ENCODE peak calls at places on chromosomes 12 and 14, in six cellular contexts. One of them, this sample, is unnamed. For H3K4me1, the result is how much of the 10 kb centered on the place peaks cover.

GRCh38 chr14:94966868-94967267 is 190.5 kb downstream of the DICER1 start:
- DNase-seq in colonic mucosa: no peak
- DNase-seq in A549: no peak
- DNase-seq in foreskin keratinocyte: no peak
- DNase-seq in transverse colon: no peak
- DNase-seq in CD4-positive, CD25-positive, alpha-beta regulatory T cell: no peak
- DNase-seq in this sample: no peak

GRCh38 chr12:106211973-106212372 is 35.8 kb downstream of the CKAP4 start:
- DNase-seq in colonic mucosa: no peak
- DNase-seq in A549: no peak
- DNase-seq in foreskin keratinocyte: no peak
- DNase-seq in transverse colon: no peak
- DNase-seq in CD4-positive, CD25-positive, alpha-beta regulatory T cell: no peak
- DNase-seq in this sample: no peak

GRCh38 chr14:56145965-56146364 is 27.8 kb downstream of the PELI2 start:
- DNase-seq in colonic mucosa: no peak
- DNase-seq in A549: peak
- DNase-seq in foreskin keratinocyte: no peak
- DNase-seq in transverse colon: no peak
- DNase-seq in CD4-positive, CD25-positive, alpha-beta regulatory T cell: no peak
- DNase-seq in this sample: no peak

GRCh38 chr14:88823968-88824313 is 510 bp upstream of the TTC8 start:
- DNase-seq in colonic mucosa: no peak
- DNase-seq in A549: no peak
- DNase-seq in foreskin keratinocyte: no peak
- DNase-seq in transverse colon: no peak
- DNase-seq in CD4-positive, CD25-positive, alpha-beta regulatory T cell: no peak
- DNase-seq in this sample: no peak

GRCh38 chr12:120720972-120721801 is 4.4 kb upstream of the ACADS start:
- DNase-seq in colonic mucosa: no peak
- DNase-seq in A549: no peak
- DNase-seq in foreskin keratinocyte: no peak
- DNase-seq in transverse colon: no peak
- DNase-seq in CD4-positive, CD25-positive, alpha-beta regulatory T cell: no peak
- DNase-seq in this sample: no peak

GRCh38 chr14:102421366-102422057 is 58.8 kb downstream of the TECPR2 start:
- DNase-seq in colonic mucosa: no peak
- DNase-seq in A549: no peak
- DNase-seq in foreskin keratinocyte: no peak
- DNase-seq in transverse colon: no peak
- DNase-seq in CD4-positive, CD25-positive, alpha-beta regulatory T cell: no peak
- DNase-seq in this sample: no peak

GRCh38 chr12:119486599-119487154 is 106.9 kb upstream of the TMEM233 start:
- DNase-seq in colonic mucosa: no peak
- DNase-seq in A549: no peak
- DNase-seq in foreskin keratinocyte: no peak
- DNase-seq in transverse colon: no peak
- DNase-seq in CD4-positive, CD25-positive, alpha-beta regulatory T cell: no peak
- DNase-seq in this sample: no peak

GRCh38 chr12:124709722-124710656 is 142.6 kb upstream of the NCOR2 start:
- DNase-seq in colonic mucosa: no peak
- DNase-seq in A549: no peak
- DNase-seq in foreskin keratinocyte: no peak
- DNase-seq in transverse colon: no peak
- DNase-seq in CD4-positive, CD25-positive, alpha-beta regulatory T cell: no peak
- DNase-seq in this sample: no peak

GRCh38 chr12:20432290-20432689 is 64.0 kb downstream of the PDE3A start:
- DNase-seq in colonic mucosa: no peak
- DNase-seq in A549: no peak
- DNase-seq in foreskin keratinocyte: no peak
- DNase-seq in transverse colon: no peak
- DNase-seq in CD4-positive, CD25-positive, alpha-beta regulatory T cell: no peak
- DNase-seq in this sample: no peak

DNA sequence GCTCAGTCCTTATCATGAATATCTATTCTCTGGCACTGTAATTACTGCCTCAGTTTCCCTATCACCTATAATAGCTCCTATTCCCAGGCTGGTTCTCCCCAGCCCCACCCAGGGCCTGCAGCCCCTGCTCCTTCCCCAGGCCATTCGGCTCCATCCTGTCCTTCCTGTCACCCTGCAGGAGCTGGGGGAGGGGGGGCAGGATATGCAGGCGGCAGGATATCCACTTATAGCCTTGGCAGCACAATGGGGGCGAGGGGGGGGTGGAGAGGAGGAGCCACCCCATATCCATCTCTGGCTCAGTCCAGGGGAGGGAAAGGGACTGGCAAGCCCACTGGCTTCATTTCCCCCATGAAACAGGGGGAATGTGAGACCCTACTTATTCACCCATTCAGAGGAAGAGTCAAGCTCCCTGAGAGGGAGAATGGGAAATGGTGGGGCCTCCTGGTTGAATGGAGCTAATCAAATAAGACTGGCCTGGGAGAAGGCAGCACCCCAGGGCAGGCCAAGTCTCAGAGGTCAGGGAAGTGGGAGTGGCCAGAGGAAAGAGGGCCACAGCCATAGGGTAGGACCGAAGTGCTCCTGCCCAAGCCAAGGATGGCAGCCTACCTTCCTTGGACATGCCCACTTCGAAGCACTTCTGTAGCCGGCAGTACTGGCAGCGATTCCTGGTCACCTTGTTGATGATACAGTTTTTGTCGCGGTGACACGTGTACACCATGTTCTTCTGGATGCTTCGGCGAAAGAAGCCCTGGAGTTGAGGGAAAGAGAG is 7.8 kb upstream of the ITGB7 start:
- DNase-seq in colonic mucosa: no peak
- DNase-seq in A549: no peak
- DNase-seq in foreskin keratinocyte: no peak
- DNase-seq in transverse colon: no peak
- DNase-seq in CD4-positive, CD25-positive, alpha-beta regulatory T cell: no peak
- DNase-seq in this sample: no peak
- H3K4me1 ChIP-seq in colonic mucosa: under half
- H3K4me1 ChIP-seq in A549: under half
- H3K4me1 ChIP-seq in foreskin keratinocyte: under half
- H3K4me1 ChIP-seq in transverse colon: under half
- H3K4me1 ChIP-seq in CD4-positive, CD25-positive, alpha-beta regulatory T cell: under half
- H3K4me1 ChIP-seq in this sample: half or more

GRCh38 chr14:43183916-43184315 is 1323.2 kb downstream of the FSCB start:
- DNase-seq in colonic mucosa: no peak
- DNase-seq in A549: no peak
- DNase-seq in foreskin keratinocyte: no peak
- DNase-seq in transverse colon: no peak
- DNase-seq in CD4-positive, CD25-positive, alpha-beta regulatory T cell: no peak
- DNase-seq in this sample: no peak

DNA sequence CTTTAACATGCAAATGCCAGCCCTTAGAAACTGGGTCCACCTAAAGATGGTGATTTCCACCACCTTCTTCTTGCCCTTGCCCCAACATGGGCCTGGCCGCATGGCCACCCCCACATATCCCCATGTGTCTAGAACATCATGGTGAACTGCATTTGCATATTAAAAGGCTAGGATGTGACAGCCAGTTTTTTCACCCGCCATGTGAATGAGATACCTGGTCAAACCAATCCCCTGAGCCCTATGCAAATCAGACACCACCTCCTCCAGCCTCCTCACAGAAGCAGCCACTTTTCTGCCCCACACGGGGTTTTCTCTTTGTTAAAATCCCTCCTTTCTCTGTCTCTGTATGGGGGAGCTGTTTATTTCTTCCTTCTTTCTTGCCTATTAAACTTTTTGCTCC is 1322.5 kb downstream of the FSCB start:
- DNase-seq in colonic mucosa: no peak
- DNase-seq in A549: no peak
- DNase-seq in foreskin keratinocyte: no peak
- DNase-seq in transverse colon: no peak
- DNase-seq in CD4-positive, CD25-positive, alpha-beta regulatory T cell: no peak
- DNase-seq in this sample: no peak
- H3K4me1 ChIP-seq in colonic mucosa: under half
- H3K4me1 ChIP-seq in A549: under half
- H3K4me1 ChIP-seq in foreskin keratinocyte: under half
- H3K4me1 ChIP-seq in transverse colon: under half
- H3K4me1 ChIP-seq in CD4-positive, CD25-positive, alpha-beta regulatory T cell: under half
- H3K4me1 ChIP-seq in this sample: under half

DNA sequence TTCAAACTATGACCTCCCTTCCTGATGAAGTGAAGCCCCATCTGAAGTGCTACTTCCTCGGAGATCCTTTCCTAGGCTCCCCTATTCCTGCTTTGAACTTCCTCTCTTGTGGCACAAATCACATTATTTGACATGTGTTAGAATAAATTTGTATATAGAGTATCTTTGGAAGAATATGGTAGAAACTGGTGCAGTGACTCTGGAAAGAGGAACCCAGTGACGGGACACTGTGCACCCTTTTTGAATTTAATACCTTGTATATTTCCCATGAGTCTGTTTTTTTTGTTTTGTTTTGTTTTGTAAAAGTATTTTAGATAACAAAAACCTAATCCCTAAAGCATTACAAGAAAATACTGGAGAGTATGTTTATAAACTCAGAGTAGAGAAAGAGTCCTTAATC is 66.3 kb upstream of the SRSF5 start:
- DNase-seq in colonic mucosa: no peak
- DNase-seq in A549: no peak
- DNase-seq in foreskin keratinocyte: no peak
- DNase-seq in transverse colon: no peak
- DNase-seq in CD4-positive, CD25-positive, alpha-beta regulatory T cell: no peak
- DNase-seq in this sample: no peak
- H3K4me1 ChIP-seq in colonic mucosa: under half
- H3K4me1 ChIP-seq in A549: under half
- H3K4me1 ChIP-seq in foreskin keratinocyte: under half
- H3K4me1 ChIP-seq in transverse colon: half or more
- H3K4me1 ChIP-seq in CD4-positive, CD25-positive, alpha-beta regulatory T cell: under half
- H3K4me1 ChIP-seq in this sample: under half

GRCh38 chr14:105689722-105690121 is 163.3 kb downstream of the TMEM121 start:
- DNase-seq in colonic mucosa: no peak
- DNase-seq in A549: no peak
- DNase-seq in foreskin keratinocyte: no peak
- DNase-seq in transverse colon: no peak
- DNase-seq in CD4-positive, CD25-positive, alpha-beta regulatory T cell: no peak
- DNase-seq in this sample: peak
- H3K4me1 ChIP-seq in colonic mucosa: under half
- H3K4me1 ChIP-seq in A549: under half
- H3K4me1 ChIP-seq in foreskin keratinocyte: under half
- H3K4me1 ChIP-seq in transverse colon: under half
- H3K4me1 ChIP-seq in CD4-positive, CD25-positive, alpha-beta regulatory T cell: under half
- H3K4me1 ChIP-seq in this sample: under half

DNA sequence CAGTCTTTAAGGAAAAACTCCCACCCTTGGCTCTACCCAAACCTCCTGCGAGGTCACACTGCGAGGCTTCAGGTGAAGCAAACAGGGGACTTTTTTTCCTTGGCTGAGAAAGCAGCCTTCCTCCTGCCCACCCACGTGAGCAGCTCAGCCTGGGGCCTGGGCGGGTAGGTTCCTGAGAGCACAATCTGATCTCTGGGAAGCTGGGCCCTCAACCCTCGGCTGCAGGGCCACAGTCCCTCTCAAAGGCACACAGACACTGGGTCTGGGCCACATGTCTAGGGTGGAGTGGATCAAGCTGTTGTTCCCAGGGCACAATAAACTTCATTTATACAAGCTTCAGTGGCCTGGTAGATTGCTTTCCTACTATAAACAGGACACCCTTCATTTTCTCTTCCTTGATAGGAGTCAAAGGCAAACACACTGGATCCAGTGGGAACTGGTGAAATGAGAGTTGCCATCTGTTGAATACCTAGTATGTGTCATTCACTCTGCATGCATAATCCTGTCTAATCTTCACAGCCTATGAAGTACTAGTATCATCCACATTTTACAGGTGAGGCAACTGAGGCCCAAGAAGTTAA is 41.3 kb upstream of the PNMA1 start:
- DNase-seq in colonic mucosa: peak
- DNase-seq in A549: no peak
- DNase-seq in foreskin keratinocyte: peak
- DNase-seq in transverse colon: peak
- DNase-seq in CD4-positive, CD25-positive, alpha-beta regulatory T cell: no peak
- DNase-seq in this sample: no peak
- H3K4me1 ChIP-seq in colonic mucosa: half or more
- H3K4me1 ChIP-seq in A549: half or more
- H3K4me1 ChIP-seq in foreskin keratinocyte: half or more
- H3K4me1 ChIP-seq in transverse colon: half or more
- H3K4me1 ChIP-seq in CD4-positive, CD25-positive, alpha-beta regulatory T cell: half or more
- H3K4me1 ChIP-seq in this sample: half or more

GRCh38 chr12:6377667-6377994 is 2.3 kb upstream of the SCNN1A start:
- DNase-seq in colonic mucosa: peak
- DNase-seq in A549: peak
- DNase-seq in foreskin keratinocyte: no peak
- DNase-seq in transverse colon: peak
- DNase-seq in CD4-positive, CD25-positive, alpha-beta regulatory T cell: no peak
- DNase-seq in this sample: no peak
- H3K4me1 ChIP-seq in colonic mucosa: under half
- H3K4me1 ChIP-seq in A549: half or more
- H3K4me1 ChIP-seq in foreskin keratinocyte: under half
- H3K4me1 ChIP-seq in transverse colon: half or more
- H3K4me1 ChIP-seq in CD4-positive, CD25-positive, alpha-beta regulatory T cell: under half
- H3K4me1 ChIP-seq in this sample: under half